ENCODE peak calls at places on chromosomes 13 and 19, in six cellular contexts. H is uterus; W is GM23248; C is right lobe of liver; J is GM23338; S is CD8-positive, alpha-beta memory T cell. F is an unnamed sample. For H3K36me3, the result is how much of the 10 kb centered on the place peaks cover.

GRCh38 chr19:53824134-53824611 is at the start of gene NLRP12:
- DNase-seq in H (no peak), W (no peak), C (peak), J (no peak), S (no peak), F (no peak)

GRCh38 chr19:47153266-47153665 is 22.6 kb downstream of the SAE1 start:
- DNase-seq in H (no peak), W (no peak), C (no peak), J (no peak), S (no peak), F (no peak)

GRCh38 chr13:96091164-96091931 is 1.4 kb downstream of the HS6ST3 start:
- DNase-seq in H (peak), W (peak), C (peak), J (peak), S (no peak), F (peak)

GRCh38 chr19:5352229-5352763 is 11.7 kb upstream of the PTPRS start:
- DNase-seq in H (no peak), W (peak), C (no peak), J (peak), S (no peak), F (peak)

GRCh38 chr19:29665826-29666633 is 769 bp downstream of the PLEKHF1 start:
- DNase-seq in H (peak), W (peak), C (peak), J (peak), S (no peak), F (peak)

GRCh38 chr19:45293682-45294081 is 29.0 kb downstream of the CKM start:
- DNase-seq in H (no peak), W (no peak), C (no peak), J (no peak), S (no peak), F (no peak)

GRCh38 chr13:85469320-85469719 is 329.9 kb downstream of the SLITRK6 start:
- DNase-seq in H (no peak), W (no peak), C (no peak), J (no peak), S (no peak), F (no peak)

GRCh38 chr13:30394798-30395191 is 27.5 kb upstream of the UBE2L5 start:
- DNase-seq in H (no peak), W (peak), C (no peak), J (no peak), S (peak), F (no peak)

GRCh38 chr13:73224708-73225107 is 165.9 kb downstream of the KLF5 start:
- DNase-seq in H (no peak), W (peak), C (no peak), J (no peak), S (peak), F (peak)

GRCh38 chr13:40813662-40814454 is 24.4 kb downstream of the SLC25A15 start:
- DNase-seq in H (no peak), W (peak), C (no peak), J (peak), S (no peak), F (peak)

GRCh38 chr19:44745386-44745831 is 3.1 kb upstream of the BCL3 start:
- DNase-seq in H (peak), W (peak), C (no peak), J (peak), S (no peak), F (peak)

GRCh38 chr19:28669804-28670203 is 543.1 kb downstream of the UQCRFS1 start:
- DNase-seq in H (no peak), W (no peak), C (no peak), J (no peak), S (no peak), F (no peak)

GRCh38 chr19:32311371-32311770 is 34.0 kb upstream of the ZNF507 start:
- DNase-seq in H (no peak), W (no peak), C (no peak), J (no peak), S (no peak), F (no peak)

GRCh38 chr19:5403968-5404640 is 51.1 kb upstream of the ZNRF4 start:
- DNase-seq in H (peak), W (peak), C (peak), J (peak), S (peak), F (peak)

GRCh38 chr13:44131069-44131614 is 242.5 kb upstream of the SERP2 start:
- DNase-seq in H (no peak), W (no peak), C (no peak), J (no peak), S (no peak), F (no peak)

GRCh38 chr13:101123028-101123427 is 293.3 kb downstream of the NALCN start:
- DNase-seq in H (no peak), W (no peak), C (no peak), J (no peak), S (no peak), F (no peak)

GRCh38 chr13:24741016-24741662 is 22.8 kb upstream of the RNF17 start:
- DNase-seq in H (no peak), W (peak), C (no peak), J (peak), S (no peak), F (no peak)

GRCh38 chr19:27770095-27770494 is 1442.9 kb downstream of the UQCRFS1 start:
- DNase-seq in H (no peak), W (no peak), C (no peak), J (peak), S (no peak), F (no peak)

GRCh38 chr19:49316284-49316683 is 8.7 kb downstream of the SLC6A16 start:
- DNase-seq in H (no peak), W (no peak), C (no peak), J (no peak), S (no peak), F (no peak)

GRCh38 chr13:30355405-30355741 is 48.0 kb upstream of the KATNAL1 start:
- DNase-seq in H (no peak), W (no peak), C (no peak), J (peak), S (peak), F (no peak)

GRCh38 chr19:55301459-55302331 is 17.9 kb downstream of the BRSK1 start:
- DNase-seq in H (peak), W (peak), C (peak), J (peak), S (peak), F (peak)

GRCh38 chr19:4653793-4654436 is 14.6 kb downstream of the TNFAIP8L1 start:
- DNase-seq in H (no peak), W (no peak), C (no peak), J (no peak), S (no peak), F (no peak)

GRCh38 chr19:1267441-1268391 is 1.4 kb upstream of the CIRBP start:
- DNase-seq in H (peak), W (peak), C (no peak), J (no peak), S (no peak), F (peak)

GRCh38 chr19:52007805-52008557 is at the start of gene ZNF615:
- DNase-seq in H (peak), W (peak), C (peak), J (peak), S (peak), F (peak)

GRCh38 chr19:52010674-52011073 is 2.7 kb upstream of the ZNF615 start:
- DNase-seq in H (no peak), W (no peak), C (no peak), J (no peak), S (no peak), F (no peak)

DNA sequence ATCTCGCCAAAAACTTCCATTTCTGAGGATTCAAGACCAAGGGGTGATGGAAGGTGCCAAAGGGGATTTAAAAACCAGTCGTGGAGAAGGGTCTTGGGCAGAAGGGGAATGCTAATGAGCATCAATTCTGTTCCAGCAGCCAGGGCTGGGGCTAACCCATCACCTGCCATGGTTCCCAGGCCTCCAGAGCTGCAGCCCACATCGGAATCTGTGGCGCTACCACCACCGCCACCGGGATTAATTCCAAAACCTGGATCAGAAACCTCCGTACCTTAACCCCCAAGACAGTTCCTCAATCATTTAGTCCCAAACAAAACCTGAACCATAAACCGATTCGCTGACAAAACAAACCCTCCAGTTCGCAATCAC is 591 bp downstream of the ZNF615 start:
- DNase-seq in H (no peak), W (peak), C (no peak), J (peak), S (no peak), F (no peak)
- H3K36me3 ChIP-seq in H (under half), W (under half), C (under half), J (under half), S (under half), F (under half)

DNA sequence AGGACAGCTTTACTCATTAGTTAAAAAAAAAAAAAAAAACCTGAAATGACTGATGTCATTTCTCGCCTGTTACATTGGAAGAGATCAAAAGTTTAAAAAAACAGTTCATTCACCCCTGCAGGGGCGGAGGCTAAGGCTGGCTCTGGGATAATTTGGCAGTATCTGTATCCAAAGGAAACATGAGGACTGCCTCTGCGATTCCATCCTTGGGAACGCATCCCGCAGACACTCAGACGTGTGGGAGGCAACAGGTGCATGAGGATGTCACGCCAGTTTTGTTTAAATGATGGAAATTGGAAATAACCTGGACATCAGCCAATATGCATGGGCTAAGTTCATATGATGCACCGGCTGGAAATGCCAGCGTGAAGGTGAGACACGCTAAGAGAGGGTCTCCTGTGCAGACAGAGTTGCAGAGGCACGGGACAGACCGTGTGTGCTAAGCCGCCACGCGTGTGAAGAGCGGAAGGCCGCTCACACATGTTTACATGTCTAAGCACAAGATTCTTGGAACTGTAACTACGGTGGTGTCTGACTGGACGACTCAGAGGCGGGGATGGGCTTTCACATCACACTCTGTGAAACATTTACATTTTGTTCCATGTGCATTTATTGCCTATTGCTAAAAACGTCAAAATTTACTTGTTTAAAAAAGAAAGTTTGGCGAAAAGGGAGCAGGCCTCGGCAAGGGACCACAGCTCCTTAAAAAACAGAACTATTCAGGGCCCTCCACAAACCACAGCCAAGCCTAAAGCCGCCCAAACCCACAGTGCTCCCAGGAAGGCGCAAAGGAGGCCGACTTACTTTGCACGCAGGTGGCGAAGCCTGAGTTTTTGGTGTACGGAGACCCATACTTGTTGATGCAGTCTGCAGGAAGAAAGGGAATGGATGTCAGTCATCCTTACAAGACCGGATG is 17.9 kb downstream of the GAS6 start:
- DNase-seq in H (peak), W (no peak), C (peak), J (no peak), S (no peak), F (no peak)
- H3K4me3 ChIP-seq in H (no peak), W (no peak), C (no peak), J (no peak), S (peak), F (no peak)

GRCh38 chr19:7852851-7853759 is 21.1 kb downstream of the PRR36 start:
- DNase-seq in H (peak), W (peak), C (peak), J (peak), S (peak), F (peak)
- H3K27ac ChIP-seq in H (no peak), W (no peak), C (no peak), J (no peak), S (no peak), F (no peak)

DNA sequence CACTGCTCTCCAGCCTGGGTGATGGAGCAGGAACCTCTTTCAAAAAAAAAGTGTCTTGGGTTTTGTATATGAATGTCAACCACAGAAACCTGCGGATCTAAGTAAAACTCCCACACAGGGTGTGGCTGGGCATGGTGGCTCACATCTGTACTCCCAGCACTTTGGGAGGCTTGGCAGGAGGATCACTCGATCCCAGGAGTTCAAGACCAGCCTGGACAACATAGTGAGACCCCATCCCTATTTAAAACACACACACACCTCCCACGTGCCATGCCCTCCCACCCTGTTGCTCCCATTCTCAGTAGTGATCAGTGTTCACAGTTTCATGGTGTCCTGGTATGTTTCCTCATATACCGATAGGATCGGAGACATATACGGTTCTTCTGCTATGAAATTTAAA is 9.2 kb downstream of the TMED1 start:
- DNase-seq in H (no peak), W (no peak), C (no peak), J (no peak), S (no peak), F (no peak)
- H3K36me3 ChIP-seq in H (under half), W (under half), C (under half), J (under half), S (under half), F (under half)

GRCh38 chr19:18294467-18294864 is 13.0 kb upstream of the JUND start:
- DNase-seq in H (no peak), W (no peak), C (peak), J (peak), S (peak), F (no peak)
- H3K4me3 ChIP-seq in H (no peak), W (no peak), C (no peak), J (no peak), S (no peak), F (no peak)

DNA sequence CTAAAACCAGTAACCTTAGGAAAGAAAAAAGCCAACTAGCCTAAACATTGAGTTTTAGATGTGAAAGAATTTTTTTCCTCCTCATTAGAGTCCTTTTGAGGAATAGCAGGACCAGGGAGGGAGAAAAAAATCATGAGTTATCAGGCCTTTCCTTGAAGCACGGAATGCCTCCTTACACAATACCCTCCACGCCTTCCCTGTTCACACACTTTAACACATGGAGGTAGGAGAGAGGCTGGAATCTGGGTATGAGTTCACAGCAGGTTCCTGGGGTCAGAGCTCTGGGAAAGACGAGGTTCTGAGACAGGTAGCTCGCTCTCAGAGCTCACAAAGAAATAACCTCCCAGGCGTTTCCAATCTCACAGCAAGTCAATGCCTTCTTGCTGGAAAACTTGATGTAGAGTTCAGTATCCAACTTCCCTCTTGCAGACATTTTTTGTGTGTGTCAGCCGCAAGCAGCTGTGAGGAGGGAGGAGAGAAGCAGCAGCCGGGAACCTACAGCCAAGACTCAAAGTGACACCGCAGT is 710 bp downstream of the ZNF573 start:
- DNase-seq in H (no peak), W (peak), C (no peak), J (peak), S (no peak), F (peak)
- H3K27ac ChIP-seq in H (peak), W (peak), C (peak), J (no peak), S (peak), F (peak)

DNA sequence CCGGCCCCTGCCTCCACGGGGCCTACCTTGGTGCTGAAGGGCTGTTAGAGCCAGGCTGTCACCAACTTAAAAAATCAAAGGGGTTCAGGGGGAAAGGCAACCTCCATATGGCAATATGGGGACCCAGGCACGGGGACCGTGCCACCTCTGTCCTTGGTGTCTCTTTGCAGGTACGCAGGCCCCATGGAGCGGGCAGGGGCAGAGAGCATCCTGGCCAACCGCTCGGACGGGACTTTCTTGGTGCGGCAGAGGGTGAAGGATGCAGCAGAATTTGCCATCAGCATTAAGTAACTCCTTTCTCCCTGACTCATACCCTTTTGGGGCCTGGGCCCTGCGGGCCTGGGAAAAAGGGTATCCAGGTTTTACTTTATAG is 39.6 kb upstream of the ADGRE1 start:
- DNase-seq in H (no peak), W (no peak), C (no peak), J (no peak), S (no peak), F (no peak)
- H3K36me3 ChIP-seq in H (under half), W (under half), C (under half), J (under half), S (under half), F (under half)

DNA sequence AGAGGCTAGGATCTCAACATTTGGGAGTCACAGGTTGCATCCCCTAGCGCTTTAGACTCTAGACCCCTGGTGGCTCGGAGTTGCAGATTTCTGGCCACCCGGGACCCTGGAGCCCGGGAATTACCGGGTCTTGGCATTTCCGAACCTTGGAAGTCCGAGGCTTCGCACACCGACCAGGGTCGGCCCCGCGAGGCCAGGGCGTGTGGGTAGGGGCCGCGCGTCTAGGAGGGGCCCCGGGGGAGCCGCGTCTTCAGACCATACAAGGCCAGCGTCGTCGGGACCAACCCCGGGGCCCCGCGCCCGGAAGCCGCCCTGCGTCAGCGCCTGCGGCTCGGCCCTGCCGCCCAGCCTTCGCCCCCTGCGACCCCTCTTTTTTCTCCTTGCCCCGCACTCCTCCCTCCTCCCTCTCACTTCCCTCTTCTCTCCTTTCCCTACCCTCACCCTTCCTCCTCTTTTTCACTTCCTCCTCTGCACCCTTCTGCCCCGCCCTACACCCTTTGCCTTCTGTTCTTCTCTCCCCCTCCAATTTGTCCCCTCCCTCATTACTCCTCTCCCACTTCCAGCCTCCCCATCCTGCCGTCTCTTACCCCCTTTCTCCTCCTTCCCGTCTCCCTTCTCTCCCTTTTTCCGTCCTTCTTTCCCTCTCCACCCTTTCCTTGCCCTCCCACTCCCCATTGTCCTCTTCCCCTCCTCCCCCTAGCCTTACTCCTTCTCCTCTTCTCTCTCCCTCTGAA is 2.4 kb upstream of the PLEKHG2 start:
- DNase-seq in H (peak), W (peak), C (peak), J (peak), S (peak), F (peak)
- H3K4me3 ChIP-seq in H (peak), W (peak), C (peak), J (peak), S (peak), F (peak)